ENCODE peak calls at places on chromosomes 16 and 17, in seven cellular contexts. One of them, this sample, is unnamed.

GRCh38 chr16:30694926-30695678 is 3.9 kb upstream of the SRCAP start:
- DNase-seq in esophagus muscularis mucosa: no peak
- DNase-seq in fibroblast of mammary gland: no peak
- DNase-seq in Caco-2: no peak
- DNase-seq in psoas muscle: no peak
- DNase-seq in activated B cell treated with CpG ODN at 0.5 μM for 24 hours: no peak
- DNase-seq in B cell: no peak
- DNase-seq in this sample: no peak

GRCh38 chr17:57939797-57940196 is 15.4 kb downstream of the CUEDC1 start:
- DNase-seq in esophagus muscularis mucosa: no peak
- DNase-seq in fibroblast of mammary gland: no peak
- DNase-seq in Caco-2: no peak
- DNase-seq in psoas muscle: no peak
- DNase-seq in activated B cell treated with CpG ODN at 0.5 μM for 24 hours: peak
- DNase-seq in B cell: peak
- DNase-seq in this sample: no peak

GRCh38 chr17:38709864-38710602 is 5.0 kb downstream of the MLLT6 start:
- DNase-seq in esophagus muscularis mucosa: no peak
- DNase-seq in fibroblast of mammary gland: no peak
- DNase-seq in Caco-2: no peak
- DNase-seq in psoas muscle: no peak
- DNase-seq in activated B cell treated with CpG ODN at 0.5 μM for 24 hours: no peak
- DNase-seq in B cell: no peak
- DNase-seq in this sample: no peak

GRCh38 chr17:14303343-14304221 is 2.7 kb downstream of the HS3ST3B1 start:
- DNase-seq in esophagus muscularis mucosa: no peak
- DNase-seq in fibroblast of mammary gland: no peak
- DNase-seq in Caco-2: no peak
- DNase-seq in psoas muscle: no peak
- DNase-seq in activated B cell treated with CpG ODN at 0.5 μM for 24 hours: peak
- DNase-seq in B cell: peak
- DNase-seq in this sample: no peak

GRCh38 chr17:67902531-67903231 is 77.4 kb downstream of the BPTF start:
- DNase-seq in esophagus muscularis mucosa: no peak
- DNase-seq in fibroblast of mammary gland: no peak
- DNase-seq in Caco-2: no peak
- DNase-seq in psoas muscle: no peak
- DNase-seq in activated B cell treated with CpG ODN at 0.5 μM for 24 hours: no peak
- DNase-seq in B cell: no peak
- DNase-seq in this sample: no peak

GRCh38 chr16:83206426-83206825 is 579.7 kb downstream of the CDH13 start:
- DNase-seq in esophagus muscularis mucosa: no peak
- DNase-seq in fibroblast of mammary gland: no peak
- DNase-seq in Caco-2: no peak
- DNase-seq in psoas muscle: no peak
- DNase-seq in activated B cell treated with CpG ODN at 0.5 μM for 24 hours: no peak
- DNase-seq in B cell: no peak
- DNase-seq in this sample: peak

GRCh38 chr17:69874220-69874670 is 200.8 kb upstream of the KCNJ16 start:
- DNase-seq in esophagus muscularis mucosa: no peak
- DNase-seq in fibroblast of mammary gland: peak
- DNase-seq in Caco-2: no peak
- DNase-seq in psoas muscle: no peak
- DNase-seq in activated B cell treated with CpG ODN at 0.5 μM for 24 hours: no peak
- DNase-seq in B cell: no peak
- DNase-seq in this sample: peak

GRCh38 chr16:77437859-77438258 is 3.0 kb upstream of the ADAMTS18 start:
- DNase-seq in esophagus muscularis mucosa: no peak
- DNase-seq in fibroblast of mammary gland: peak
- DNase-seq in Caco-2: no peak
- DNase-seq in psoas muscle: no peak
- DNase-seq in activated B cell treated with CpG ODN at 0.5 μM for 24 hours: no peak
- DNase-seq in B cell: no peak
- DNase-seq in this sample: peak

GRCh38 chr16:50861926-50862325 is 120.0 kb downstream of the CYLD start:
- DNase-seq in esophagus muscularis mucosa: no peak
- DNase-seq in fibroblast of mammary gland: peak
- DNase-seq in Caco-2: no peak
- DNase-seq in psoas muscle: no peak
- DNase-seq in activated B cell treated with CpG ODN at 0.5 μM for 24 hours: no peak
- DNase-seq in B cell: no peak
- DNase-seq in this sample: peak

GRCh38 chr16:17303101-17303500 is 167.7 kb downstream of the XYLT1 start:
- DNase-seq in esophagus muscularis mucosa: no peak
- DNase-seq in fibroblast of mammary gland: no peak
- DNase-seq in Caco-2: no peak
- DNase-seq in psoas muscle: no peak
- DNase-seq in activated B cell treated with CpG ODN at 0.5 μM for 24 hours: no peak
- DNase-seq in B cell: no peak
- DNase-seq in this sample: no peak

GRCh38 chr16:58815188-58815888 is 81.2 kb upstream of the GOT2 start:
- DNase-seq in esophagus muscularis mucosa: no peak
- DNase-seq in fibroblast of mammary gland: no peak
- DNase-seq in Caco-2: no peak
- DNase-seq in psoas muscle: no peak
- DNase-seq in activated B cell treated with CpG ODN at 0.5 μM for 24 hours: no peak
- DNase-seq in B cell: no peak
- DNase-seq in this sample: peak

GRCh38 chr16:55376045-55376444 is 52.0 kb downstream of the IRX6 start:
- DNase-seq in esophagus muscularis mucosa: no peak
- DNase-seq in fibroblast of mammary gland: no peak
- DNase-seq in Caco-2: no peak
- DNase-seq in psoas muscle: no peak
- DNase-seq in activated B cell treated with CpG ODN at 0.5 μM for 24 hours: no peak
- DNase-seq in B cell: no peak
- DNase-seq in this sample: no peak

GRCh38 chr17:79009397-79010303 is at the start of gene CANT1:
- DNase-seq in esophagus muscularis mucosa: no peak
- DNase-seq in fibroblast of mammary gland: peak
- DNase-seq in Caco-2: peak
- DNase-seq in psoas muscle: peak
- DNase-seq in activated B cell treated with CpG ODN at 0.5 μM for 24 hours: peak
- DNase-seq in B cell: peak
- DNase-seq in this sample: peak

GRCh38 chr16:57528499-57529323 is 7.7 kb downstream of the CCDC102A start:
- DNase-seq in esophagus muscularis mucosa: no peak
- DNase-seq in fibroblast of mammary gland: no peak
- DNase-seq in Caco-2: peak
- DNase-seq in psoas muscle: no peak
- DNase-seq in activated B cell treated with CpG ODN at 0.5 μM for 24 hours: no peak
- DNase-seq in B cell: peak
- DNase-seq in this sample: no peak

GRCh38 chr16:81464279-81464678 is 19.7 kb downstream of the CMIP start:
- DNase-seq in esophagus muscularis mucosa: no peak
- DNase-seq in fibroblast of mammary gland: no peak
- DNase-seq in Caco-2: no peak
- DNase-seq in psoas muscle: no peak
- DNase-seq in activated B cell treated with CpG ODN at 0.5 μM for 24 hours: no peak
- DNase-seq in B cell: no peak
- DNase-seq in this sample: no peak

GRCh38 chr17:82767041-82767754 is 15.3 kb downstream of the TBCD start:
- DNase-seq in esophagus muscularis mucosa: no peak
- DNase-seq in fibroblast of mammary gland: peak
- DNase-seq in Caco-2: peak
- DNase-seq in psoas muscle: no peak
- DNase-seq in activated B cell treated with CpG ODN at 0.5 μM for 24 hours: no peak
- DNase-seq in B cell: peak
- DNase-seq in this sample: peak

GRCh38 chr17:62921837-62922236 is 44.2 kb upstream of the TANC2 start:
- DNase-seq in esophagus muscularis mucosa: peak
- DNase-seq in fibroblast of mammary gland: no peak
- DNase-seq in Caco-2: no peak
- DNase-seq in psoas muscle: no peak
- DNase-seq in activated B cell treated with CpG ODN at 0.5 μM for 24 hours: no peak
- DNase-seq in B cell: no peak
- DNase-seq in this sample: no peak

GRCh38 chr16:17277981-17278381 is 192.8 kb downstream of the XYLT1 start:
- DNase-seq in esophagus muscularis mucosa: no peak
- DNase-seq in fibroblast of mammary gland: peak
- DNase-seq in Caco-2: peak
- DNase-seq in psoas muscle: no peak
- DNase-seq in activated B cell treated with CpG ODN at 0.5 μM for 24 hours: peak
- DNase-seq in B cell: peak
- DNase-seq in this sample: no peak

GRCh38 chr17:30519707-30520106 is 42.5 kb downstream of the GOSR1 start:
- DNase-seq in esophagus muscularis mucosa: no peak
- DNase-seq in fibroblast of mammary gland: peak
- DNase-seq in Caco-2: no peak
- DNase-seq in psoas muscle: no peak
- DNase-seq in activated B cell treated with CpG ODN at 0.5 μM for 24 hours: no peak
- DNase-seq in B cell: no peak
- DNase-seq in this sample: peak

GRCh38 chr17:61412860-61413653 is 13.4 kb downstream of the TBX2 start:
- DNase-seq in esophagus muscularis mucosa: peak
- DNase-seq in fibroblast of mammary gland: no peak
- DNase-seq in Caco-2: peak
- DNase-seq in psoas muscle: no peak
- DNase-seq in activated B cell treated with CpG ODN at 0.5 μM for 24 hours: no peak
- DNase-seq in B cell: no peak
- DNase-seq in this sample: no peak

GRCh38 chr17:4180791-4181190 is 37.8 kb downstream of the CYB5D2 start:
- DNase-seq in esophagus muscularis mucosa: no peak
- DNase-seq in fibroblast of mammary gland: no peak
- DNase-seq in Caco-2: no peak
- DNase-seq in psoas muscle: no peak
- DNase-seq in activated B cell treated with CpG ODN at 0.5 μM for 24 hours: no peak
- DNase-seq in B cell: no peak
- DNase-seq in this sample: no peak

GRCh38 chr16:48206594-48207242 is 37.4 kb upstream of the LONP2 start:
- DNase-seq in esophagus muscularis mucosa: no peak
- DNase-seq in fibroblast of mammary gland: peak
- DNase-seq in Caco-2: no peak
- DNase-seq in psoas muscle: no peak
- DNase-seq in activated B cell treated with CpG ODN at 0.5 μM for 24 hours: no peak
- DNase-seq in B cell: no peak
- DNase-seq in this sample: peak

GRCh38 chr17:73342549-73343167 is 30.9 kb upstream of the CDC42EP4 start:
- DNase-seq in esophagus muscularis mucosa: no peak
- DNase-seq in fibroblast of mammary gland: peak
- DNase-seq in Caco-2: no peak
- DNase-seq in psoas muscle: no peak
- DNase-seq in activated B cell treated with CpG ODN at 0.5 μM for 24 hours: no peak
- DNase-seq in B cell: no peak
- DNase-seq in this sample: no peak
- TF ChIP-seq CTCF in esophagus muscularis mucosa: peak
- TF ChIP-seq CTCF in fibroblast of mammary gland: peak
- TF ChIP-seq CTCF in Caco-2: no peak
- TF ChIP-seq CTCF in psoas muscle: no peak
- TF ChIP-seq CTCF in activated B cell treated with CpG ODN at 0.5 μM for 24 hours: no peak
- TF ChIP-seq CTCF in B cell: no peak
- TF ChIP-seq CTCF in this sample: no peak

GRCh38 chr17:75069783-75070182 is 18.0 kb upstream of the SLC16A5 start:
- DNase-seq in esophagus muscularis mucosa: no peak
- DNase-seq in fibroblast of mammary gland: peak
- DNase-seq in Caco-2: no peak
- DNase-seq in psoas muscle: no peak
- DNase-seq in activated B cell treated with CpG ODN at 0.5 μM for 24 hours: no peak
- DNase-seq in B cell: no peak
- DNase-seq in this sample: peak
- TF ChIP-seq CTCF in esophagus muscularis mucosa: no peak
- TF ChIP-seq CTCF in fibroblast of mammary gland: peak
- TF ChIP-seq CTCF in Caco-2: peak
- TF ChIP-seq CTCF in psoas muscle: peak
- TF ChIP-seq CTCF in activated B cell treated with CpG ODN at 0.5 μM for 24 hours: no peak
- TF ChIP-seq CTCF in B cell: no peak
- TF ChIP-seq CTCF in this sample: peak

GRCh38 chr17:50407921-50408320 is 10.6 kb upstream of the LRRC59 start:
- DNase-seq in esophagus muscularis mucosa: no peak
- DNase-seq in fibroblast of mammary gland: no peak
- DNase-seq in Caco-2: no peak
- DNase-seq in psoas muscle: no peak
- DNase-seq in activated B cell treated with CpG ODN at 0.5 μM for 24 hours: no peak
- DNase-seq in B cell: no peak
- DNase-seq in this sample: no peak
- TF ChIP-seq CTCF in esophagus muscularis mucosa: no peak
- TF ChIP-seq CTCF in fibroblast of mammary gland: no peak
- TF ChIP-seq CTCF in Caco-2: no peak
- TF ChIP-seq CTCF in psoas muscle: no peak
- TF ChIP-seq CTCF in activated B cell treated with CpG ODN at 0.5 μM for 24 hours: no peak
- TF ChIP-seq CTCF in B cell: no peak
- TF ChIP-seq CTCF in this sample: no peak

GRCh38 chr17:65193305-65194293 is 56.4 kb downstream of the RGS9 start:
- DNase-seq in esophagus muscularis mucosa: no peak
- DNase-seq in fibroblast of mammary gland: no peak
- DNase-seq in Caco-2: no peak
- DNase-seq in psoas muscle: no peak
- DNase-seq in activated B cell treated with CpG ODN at 0.5 μM for 24 hours: no peak
- DNase-seq in B cell: no peak
- DNase-seq in this sample: peak

GRCh38 chr17:65198653-65199382 is 61.6 kb downstream of the RGS9 start:
- DNase-seq in esophagus muscularis mucosa: no peak
- DNase-seq in fibroblast of mammary gland: peak
- DNase-seq in Caco-2: no peak
- DNase-seq in psoas muscle: no peak
- DNase-seq in activated B cell treated with CpG ODN at 0.5 μM for 24 hours: no peak
- DNase-seq in B cell: no peak
- DNase-seq in this sample: peak

GRCh38 chr17:65194670-65195334 is 57.6 kb downstream of the RGS9 start:
- DNase-seq in esophagus muscularis mucosa: no peak
- DNase-seq in fibroblast of mammary gland: no peak
- DNase-seq in Caco-2: no peak
- DNase-seq in psoas muscle: no peak
- DNase-seq in activated B cell treated with CpG ODN at 0.5 μM for 24 hours: no peak
- DNase-seq in B cell: no peak
- DNase-seq in this sample: no peak

GRCh38 chr17:65195716-65196115 is 58.5 kb downstream of the RGS9 start:
- DNase-seq in esophagus muscularis mucosa: no peak
- DNase-seq in fibroblast of mammary gland: no peak
- DNase-seq in Caco-2: no peak
- DNase-seq in psoas muscle: no peak
- DNase-seq in activated B cell treated with CpG ODN at 0.5 μM for 24 hours: no peak
- DNase-seq in B cell: no peak
- DNase-seq in this sample: no peak

GRCh38 chr17:65196617-65197016 is 59.4 kb downstream of the RGS9 start:
- DNase-seq in esophagus muscularis mucosa: no peak
- DNase-seq in fibroblast of mammary gland: no peak
- DNase-seq in Caco-2: no peak
- DNase-seq in psoas muscle: no peak
- DNase-seq in activated B cell treated with CpG ODN at 0.5 μM for 24 hours: no peak
- DNase-seq in B cell: no peak
- DNase-seq in this sample: no peak
- TF ChIP-seq CTCF in esophagus muscularis mucosa: no peak
- TF ChIP-seq CTCF in fibroblast of mammary gland: no peak
- TF ChIP-seq CTCF in Caco-2: no peak
- TF ChIP-seq CTCF in psoas muscle: no peak
- TF ChIP-seq CTCF in activated B cell treated with CpG ODN at 0.5 μM for 24 hours: no peak
- TF ChIP-seq CTCF in B cell: no peak
- TF ChIP-seq CTCF in this sample: no peak